ENCODE peak calls at places on chromosomes 5 and 9, in seven cellular contexts. D, O, Z, H, V, I and S are unnamed samples.

GRCh38 chr9:79013715-79014610 is 557.8 kb upstream of the TLE4 start:
- DNase-seq in Z (no peak), D (no peak), V (no peak), I (no peak), H (no peak), O (peak), S (no peak)

GRCh38 chr5:11268894-11269293 is 507.9 kb upstream of the DAP start:
- DNase-seq in D (no peak), V (no peak), O (no peak), I (no peak), H (no peak), Z (no peak), S (no peak)

GRCh38 chr5:17327048-17327447 is 109.6 kb downstream of the BASP1 start:
- DNase-seq in I (no peak), Z (no peak), O (no peak), D (no peak), H (no peak), V (peak), S (no peak)

GRCh38 chr5:158020555-158021418 is 161.8 kb upstream of the CLINT1 start:
- DNase-seq in O (no peak), I (no peak), Z (no peak), V (no peak), D (no peak), H (no peak), S (no peak)

GRCh38 chr9:73269430-73270101 is 117.9 kb downstream of the ANXA1 start:
- DNase-seq in V (peak), H (no peak), O (peak), I (peak), D (peak), Z (no peak), S (no peak)

GRCh38 chr9:93317495-93318094 is 133.7 kb downstream of the WNK2 start:
- DNase-seq in H (no peak), V (no peak), I (no peak), O (no peak), Z (no peak), D (no peak), S (no peak)

GRCh38 chr5:148972958-148973357 is 89.9 kb downstream of the SH3TC2 start:
- DNase-seq in H (peak), Z (no peak), I (peak), V (no peak), O (peak), D (peak), S (peak)

GRCh38 chr5:116646611-116647289 is 72.1 kb upstream of the SEMA6A start:
- DNase-seq in D (peak), V (no peak), O (no peak), I (no peak), H (no peak), Z (no peak), S (no peak)

GRCh38 chr9:130364619-130365322 is 80.0 kb upstream of the ASS1 start:
- DNase-seq in D (no peak), I (no peak), Z (no peak), H (no peak), O (no peak), V (no peak), S (no peak)

DNA sequence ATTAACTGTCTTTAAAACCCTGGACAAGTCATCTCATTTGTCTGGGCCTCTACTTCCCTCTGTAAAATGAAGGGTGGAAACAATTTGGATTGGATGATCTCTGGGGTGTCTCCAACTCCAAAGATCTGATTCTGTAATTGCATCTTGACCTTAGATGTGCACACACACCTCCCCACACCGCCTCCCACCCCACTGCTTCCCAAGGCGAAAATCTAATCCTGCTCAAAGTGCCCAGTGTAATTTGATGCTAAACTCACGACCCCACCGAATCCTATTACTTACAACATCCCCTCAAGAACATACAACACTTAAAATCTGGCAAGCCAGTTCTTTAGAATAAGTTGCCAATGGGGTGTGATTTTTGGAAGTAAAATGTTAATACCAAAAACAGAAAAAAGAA is 1.3 kb upstream of the SGCD start:
- DNase-seq in V (no peak), D (no peak), H (no peak), Z (no peak), O (no peak), I (no peak), S (no peak)
- H3K4me3 ChIP-seq in V (no peak), D (no peak), H (no peak), Z (no peak), O (no peak), I (no peak), S (no peak)

DNA sequence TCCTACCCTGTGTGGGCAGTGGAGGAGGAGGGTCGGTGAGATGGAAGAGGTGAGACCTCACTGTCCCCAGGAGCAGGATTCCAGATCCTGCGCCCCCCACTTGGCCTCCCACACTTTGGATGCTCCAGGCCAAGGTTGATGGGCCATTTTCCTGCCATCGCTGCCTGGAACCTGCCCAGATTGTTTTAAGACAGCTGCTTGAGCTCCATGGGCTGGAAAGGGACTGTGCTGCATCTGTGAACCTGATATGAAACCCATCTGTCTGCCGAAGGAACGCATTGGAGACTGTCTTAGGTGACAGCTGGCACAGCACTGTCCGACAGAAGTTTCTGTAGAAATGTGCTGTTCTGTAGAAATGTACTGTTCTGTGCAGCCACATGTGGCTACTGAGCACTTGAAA is 72.7 kb upstream of the SLC25A48 start:
- DNase-seq in D (no peak), I (no peak), H (no peak), O (no peak), V (no peak), Z (no peak), S (no peak)
- TF ChIP-seq CTCF in D (no peak), I (no peak), H (no peak), O (no peak), V (no peak), Z (no peak), S (no peak)

GRCh38 chr5:60943624-60944023 is 1.2 kb downstream of the ERCC8 start:
- DNase-seq in H (no peak), D (no peak), V (peak), O (no peak), I (no peak), Z (no peak), S (no peak)

GRCh38 chr5:60945760-60946253 is 802 bp downstream of the NDUFAF2 start:
- DNase-seq in I (no peak), V (peak), Z (no peak), D (peak), O (peak), H (peak), S (peak)

GRCh38 chr5:60948738-60949137 is 3.7 kb downstream of the NDUFAF2 start:
- DNase-seq in O (no peak), Z (no peak), I (no peak), V (no peak), H (no peak), D (no peak), S (no peak)

DNA sequence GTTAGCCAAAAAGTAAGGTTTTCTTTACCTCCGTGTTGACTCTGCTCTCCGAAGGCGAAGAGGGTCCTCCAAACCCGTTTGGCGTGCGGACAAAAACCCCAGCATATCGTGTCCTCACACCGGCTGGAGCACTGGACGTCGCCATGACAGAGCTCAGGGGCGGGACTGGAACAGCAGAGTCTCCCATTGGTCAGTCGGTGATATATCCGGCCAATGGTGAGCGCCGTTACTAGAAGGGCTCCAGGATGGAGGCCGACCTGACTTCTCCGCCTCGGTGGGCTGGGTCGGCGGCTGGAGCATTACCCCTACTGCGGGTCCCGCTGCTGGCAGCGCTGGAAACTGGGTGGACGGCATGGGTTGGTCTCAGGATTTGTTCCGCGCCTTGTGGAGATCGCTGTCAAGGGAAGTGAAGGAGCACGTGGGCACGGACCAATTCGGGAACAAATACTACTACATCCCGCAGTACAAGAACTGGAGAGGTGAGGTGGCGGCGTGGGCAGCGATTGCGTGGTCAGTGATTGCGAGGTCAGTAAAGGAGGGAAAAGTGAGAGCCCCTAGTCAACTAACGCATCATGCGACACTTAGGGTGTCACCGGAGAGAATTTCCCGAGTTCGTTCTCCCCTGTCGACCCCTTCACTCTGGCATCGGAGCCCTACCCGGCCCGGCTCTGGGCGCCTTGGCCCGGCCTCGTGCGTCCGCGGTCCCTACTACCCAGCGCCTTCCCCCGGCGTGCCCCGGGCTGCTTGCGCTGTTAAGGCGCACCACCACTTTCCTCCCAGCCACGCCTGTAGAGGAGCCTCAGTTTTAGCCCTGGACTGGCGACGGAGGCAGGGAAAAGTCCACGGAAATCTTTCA is at the start of the genes ERCC8 and NDUFAF2:
- DNase-seq in D (peak), V (peak), Z (peak), I (peak), O (peak), H (peak), S (peak)
- TF ChIP-seq POLR2A in D (peak), V (peak), Z (peak), I (peak), O (peak), H (no peak), S (peak)

DNA sequence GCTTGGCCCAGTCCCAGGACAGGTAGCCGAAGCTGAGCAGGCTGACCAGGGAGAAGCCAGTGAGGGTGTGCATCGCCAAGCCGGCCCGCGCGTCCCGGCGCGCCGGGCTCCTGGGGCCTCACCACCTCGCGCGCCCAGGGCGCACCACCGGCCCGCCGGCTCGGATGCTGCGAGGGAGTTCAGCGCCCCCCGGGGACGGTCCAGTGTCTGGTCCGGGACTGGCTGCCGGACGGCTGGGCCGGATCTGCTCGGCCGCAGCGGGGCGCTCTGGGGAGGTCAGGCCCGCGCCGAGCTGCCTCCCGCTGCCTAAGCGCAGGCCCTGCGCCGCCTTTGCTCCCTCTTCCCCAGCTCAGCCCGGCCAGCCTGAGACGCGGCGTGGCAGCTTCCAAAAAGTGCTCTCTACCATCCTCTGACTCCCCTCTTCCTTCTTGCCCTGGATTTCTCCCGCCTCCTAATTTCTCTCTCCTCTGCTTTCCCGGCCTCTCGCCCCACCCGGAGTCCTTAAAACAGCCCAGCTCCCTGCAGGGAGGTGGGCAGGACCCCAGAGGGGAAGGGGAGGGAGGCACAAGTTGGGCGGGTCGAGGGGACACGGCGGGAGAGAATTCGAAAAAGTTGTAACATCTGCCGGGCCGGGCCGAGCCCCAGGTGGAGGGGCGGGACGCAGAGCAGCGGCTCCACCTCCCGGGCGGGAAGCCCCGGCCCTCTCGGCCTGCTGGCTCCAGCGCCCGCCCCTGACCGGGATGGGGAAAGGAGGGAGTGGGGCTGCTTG is at the start of gene ARSI:
- DNase-seq in I (no peak), D (no peak), O (no peak), Z (no peak), H (no peak), V (no peak), S (no peak)
- H3K4me3 ChIP-seq in I (no peak), D (peak), O (peak), Z (peak), H (peak), V (no peak), S (peak)

DNA sequence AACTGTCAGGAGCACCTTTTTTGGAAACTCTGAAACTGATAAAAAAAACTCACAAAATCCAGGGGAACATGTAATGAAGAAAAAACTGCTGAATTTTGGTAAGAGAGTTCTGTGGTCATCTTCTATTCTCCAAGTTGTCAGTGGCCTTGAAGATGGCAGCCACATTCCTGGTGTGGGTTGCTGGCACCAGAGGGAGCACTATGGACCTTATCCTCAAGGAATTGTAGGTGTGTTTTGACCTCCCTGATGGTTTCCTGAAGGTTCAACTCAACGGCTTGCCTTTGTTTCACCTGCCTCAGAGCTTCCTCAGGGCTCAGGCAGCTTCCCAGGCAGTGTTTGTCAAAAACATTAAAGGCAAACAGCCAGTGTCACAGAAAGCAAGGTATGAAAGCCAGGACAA is 2.2 kb upstream of the SLC38A9 start:
- DNase-seq in O (no peak), Z (no peak), H (no peak), D (no peak), I (peak), V (no peak), S (no peak)
- TF ChIP-seq CTCF in O (peak), Z (no peak), H (no peak), D (peak), I (no peak), V (no peak), S (no peak)

GRCh38 chr5:958701-959571 is 49.7 kb upstream of the NKD2 start:
- DNase-seq in Z (no peak), H (peak), D (peak), I (peak), V (no peak), O (peak), S (no peak)
- TF ChIP-seq POLR2A in Z (no peak), H (no peak), D (no peak), I (no peak), V (no peak), O (no peak), S (no peak)

GRCh38 chr9:35488566-35489312 is 1.2 kb upstream of the RUSC2 start:
- DNase-seq in H (no peak), I (no peak), Z (no peak), O (no peak), D (peak), V (no peak), S (no peak)
- H3K4me3 ChIP-seq in H (peak), I (peak), Z (no peak), O (peak), D (peak), V (no peak), S (peak)

GRCh38 chr5:54329731-54330709 is 19.6 kb upstream of the ARL15 start:
- DNase-seq in H (peak), V (no peak), Z (no peak), O (peak), D (no peak), I (no peak), S (no peak)
- TF ChIP-seq CTCF in H (no peak), V (no peak), Z (no peak), O (no peak), D (no peak), I (no peak), S (no peak)

GRCh38 chr9:95317119-95317892 is at the start of gene FANCC:
- DNase-seq in O (peak), V (peak), D (peak), H (peak), I (peak), Z (peak), S (peak)
- TF ChIP-seq POLR2A in O (peak), V (peak), D (peak), H (no peak), I (peak), Z (peak), S (peak)

DNA sequence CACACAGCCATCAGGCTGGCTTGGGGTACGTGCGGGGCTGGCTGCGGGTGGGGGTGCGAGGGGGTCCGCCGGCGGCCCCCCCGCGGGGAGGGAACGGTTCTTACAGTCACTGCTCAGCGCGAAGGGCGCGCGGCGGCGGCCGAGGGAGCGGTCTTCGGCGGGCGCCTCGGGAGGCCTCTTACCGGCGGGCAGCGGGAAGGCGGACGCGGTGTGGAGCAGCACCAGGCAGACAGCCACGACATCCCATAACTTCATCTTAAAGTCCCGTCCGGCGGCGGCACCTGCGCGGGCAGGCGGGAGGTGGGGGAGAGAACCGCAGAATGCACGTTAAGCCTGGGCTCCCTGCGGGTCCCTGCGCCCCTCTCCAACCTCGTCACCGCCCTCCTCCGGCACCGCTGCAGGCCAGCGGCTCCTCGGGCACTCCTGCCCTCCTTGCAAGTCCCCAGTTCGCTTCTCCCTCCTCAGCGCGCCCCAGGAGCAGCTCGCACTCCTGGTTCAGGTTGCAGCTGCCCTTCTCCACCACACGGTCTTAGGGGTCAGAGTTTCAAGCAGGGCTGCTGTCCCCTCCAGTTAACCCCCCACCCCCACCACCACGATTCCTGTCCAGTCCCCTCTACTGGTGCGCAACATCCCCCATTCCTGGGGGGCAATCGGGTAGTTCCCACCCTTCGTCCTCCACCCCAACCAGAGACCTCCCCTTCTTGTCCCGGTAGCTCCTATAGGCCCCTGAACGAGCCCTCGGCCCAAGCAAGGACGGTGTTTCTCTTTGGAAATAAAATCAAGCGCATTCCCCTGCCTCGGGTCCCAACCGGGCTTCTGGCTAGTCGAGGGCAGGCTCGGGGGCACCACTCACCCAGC is 5.1 kb downstream of the GDNF start:
- DNase-seq in H (no peak), I (no peak), Z (no peak), D (no peak), V (no peak), O (no peak), S (no peak)
- H3K4me3 ChIP-seq in H (peak), I (no peak), Z (no peak), D (no peak), V (no peak), O (no peak), S (no peak)